ENCODE peak calls at places on chromosomes 3 and 15, in five cellular contexts. D, B, K, E and U are unnamed samples.

GRCh38 chr3:177448987-177449975 is 252.0 kb upstream of the TBL1XR1 start:
- DNase-seq in D (no peak), B (no peak), K (peak; percentile 44), E (no peak), U (no peak)

GRCh38 chr3:107994181-107994580 is 96.7 kb downstream of the CD47 start:
- DNase-seq in D (no peak), B (no peak), K (no peak), E (no peak), U (no peak)

GRCh38 chr3:72265250-72265649 is 480.3 kb upstream of the PROK2 start:
- DNase-seq in D (no peak), B (no peak), K (no peak), E (no peak), U (no peak)

GRCh38 chr3:66498718-66499611 is 1.9 kb downstream of the LRIG1 start:
- DNase-seq in D (no peak), B (peak; percentile 62), K (no peak), E (peak; percentile 78), U (no peak)

GRCh38 chr3:29695201-29695904 is 414.5 kb downstream of the RBMS3 start:
- DNase-seq in D (no peak), B (no peak), K (no peak), E (peak; percentile 73), U (no peak)

GRCh38 chr3:14933829-14934425 is 13.5 kb upstream of the NR2C2 start:
- DNase-seq in D (no peak), B (no peak), K (no peak), E (no peak), U (no peak)

GRCh38 chr3:24365168-24365567 is 129.5 kb downstream of the THRB start:
- DNase-seq in D (no peak), B (peak; percentile 57), K (peak; percentile 59), E (no peak), U (no peak)

GRCh38 chr3:31724681-31725080 is 192.0 kb downstream of the STT3B start:
- DNase-seq in D (no peak), B (peak; percentile 67), K (no peak), E (no peak), U (no peak)

GRCh38 chr15:64850778-64851502 is 9.2 kb downstream of the PLEKHO2 start:
- DNase-seq in D (no peak), B (no peak), K (no peak), E (peak; percentile 47), U (no peak)

GRCh38 chr3:8324727-8325126 is 176.9 kb upstream of the LMCD1 start:
- DNase-seq in D (no peak), B (peak; percentile 91), K (peak; percentile 62), E (no peak), U (no peak)

GRCh38 chr15:92500023-92500630 is 106.4 kb downstream of the ST8SIA2 start:
- DNase-seq in D (no peak), B (no peak), K (no peak), E (no peak), U (no peak)

GRCh38 chr15:70100495-70101331 is 3.0 kb upstream of the TLE3 start:
- DNase-seq in D (peak; percentile 76), B (peak; percentile 86), K (peak; percentile 60), E (peak; percentile 85), U (peak; percentile 82)

GRCh38 chr15:70098461-70099166 is 897 bp upstream of the TLE3 start:
- DNase-seq in D (peak; percentile 85), B (peak; percentile 89), K (peak; percentile 58), E (peak; percentile 85), U (peak; percentile 88)

GRCh38 chr15:70099966-70100494 is 2.3 kb upstream of the TLE3 start:
- DNase-seq in D (no peak), B (peak; percentile 30), K (no peak), E (no peak), U (no peak)

GRCh38 chr15:70098170-70098460 is 398 bp upstream of the TLE3 start:
- DNase-seq in D (no peak), B (no peak), K (no peak), E (no peak), U (no peak)

DNA sequence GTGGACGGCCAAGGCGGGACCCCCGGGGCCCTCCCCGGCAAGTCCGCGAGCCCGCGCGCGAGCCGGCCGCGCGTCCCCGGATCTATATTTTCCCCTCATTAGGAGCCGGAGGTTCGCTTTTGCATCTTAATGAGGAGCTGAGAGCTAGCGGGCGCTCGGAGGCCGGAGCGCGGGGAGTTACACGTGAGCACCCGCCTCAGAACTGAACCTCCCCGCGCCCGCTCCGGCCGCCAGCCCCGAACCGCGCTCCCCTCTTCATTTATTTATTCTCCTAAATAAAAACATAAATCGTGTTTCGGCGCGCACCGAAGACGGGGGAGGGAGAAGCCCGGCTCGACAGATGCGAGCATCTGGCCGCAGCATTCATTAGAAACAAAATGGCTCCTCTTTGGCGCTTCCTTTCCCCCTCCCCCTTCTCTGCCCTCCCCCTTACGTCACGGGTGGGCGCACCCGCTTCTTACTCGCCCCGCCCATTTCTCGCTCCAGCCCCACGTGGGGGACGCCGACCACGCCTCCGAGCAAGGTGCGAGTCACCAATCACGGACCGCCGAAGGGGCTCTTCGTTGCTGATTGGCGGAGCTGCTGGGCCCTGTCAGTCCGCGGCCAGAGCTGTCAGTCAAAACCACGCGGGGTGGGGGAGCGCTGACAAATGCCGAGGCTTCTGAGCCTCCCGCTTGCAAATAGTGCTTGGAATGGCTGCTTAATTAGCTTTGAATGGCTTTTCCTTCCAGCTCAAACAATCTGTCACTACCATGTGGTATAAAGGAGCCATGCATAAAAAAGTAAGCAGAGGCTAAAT is 1.6 kb upstream of the TLE3 start:
- DNase-seq in D (peak; percentile 100), B (peak; percentile 100), K (peak; percentile 100), E (peak; percentile 100), U (peak; percentile 100)
- TF ChIP-seq CTCF in D (no peak), B (no peak), K (no peak), E (no peak), U (no peak)

DNA sequence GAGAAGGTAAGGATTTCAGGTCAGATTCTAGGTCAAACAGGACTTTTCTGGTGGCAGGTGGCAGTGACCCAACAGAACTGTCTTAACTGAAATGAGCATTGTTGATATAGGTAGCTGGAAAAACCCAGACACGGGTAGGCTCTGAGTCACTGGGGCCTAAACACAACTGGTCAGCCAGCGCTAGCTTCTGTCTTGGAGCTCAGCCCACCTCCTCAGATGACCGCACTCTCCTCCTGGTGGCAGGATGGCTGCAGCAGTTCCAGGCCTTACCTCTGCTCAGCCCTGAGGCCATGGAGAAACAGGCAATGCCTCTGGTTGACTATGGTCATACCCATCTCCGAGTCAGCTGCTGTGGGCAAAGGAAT is 61.1 kb upstream of the GATA2 start:
- DNase-seq in D (no peak), B (peak; percentile 96), K (peak; percentile 45), E (peak; percentile 50), U (peak; percentile 53)
- TF ChIP-seq CTCF in D (no peak), B (peak; percentile 28), K (no peak), E (no peak), U (no peak)

DNA sequence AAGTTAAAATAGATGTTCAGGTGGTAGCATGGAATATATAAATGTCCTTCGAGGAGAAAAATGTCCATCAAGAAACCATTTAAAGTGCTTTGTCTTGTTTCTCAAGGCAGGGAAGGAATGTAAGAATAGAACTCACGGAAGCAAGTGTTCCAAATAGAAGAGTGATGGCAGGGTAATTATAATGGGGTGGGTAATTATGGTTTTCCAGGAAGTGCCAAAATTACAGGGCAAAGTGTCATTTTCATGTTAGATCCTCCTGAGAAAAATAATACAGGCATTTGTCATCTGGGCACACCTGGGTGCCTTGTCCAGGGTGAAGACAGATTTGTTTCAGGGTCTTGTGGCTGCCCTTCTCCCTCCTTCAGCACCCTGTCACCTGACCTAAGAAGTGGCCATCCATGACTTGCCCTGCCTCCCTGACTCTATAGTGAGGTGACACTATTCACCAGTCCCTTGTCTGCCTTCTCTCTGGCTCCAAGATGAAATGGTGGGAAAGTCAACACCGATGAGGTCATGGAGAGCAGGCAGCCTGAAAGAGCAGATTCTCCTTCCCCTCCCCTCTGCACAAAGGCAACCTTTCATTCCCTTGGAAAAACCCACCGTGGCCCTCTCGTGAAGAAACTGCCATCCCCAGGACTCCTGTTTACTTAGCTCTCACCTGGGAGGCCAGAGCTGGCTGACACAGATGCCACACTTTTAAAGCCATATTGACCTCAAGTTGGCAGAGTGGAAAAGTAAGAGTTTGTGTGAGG is 45.1 kb upstream of the AMOTL2 start:
- DNase-seq in D (no peak), B (no peak), K (peak; percentile 69), E (no peak), U (no peak)
- TF ChIP-seq CTCF in D (no peak), B (no peak), K (no peak), E (no peak), U (no peak)

GRCh38 chr3:1272541-1273265 is 179.9 kb downstream of the CNTN6 start:
- DNase-seq in D (no peak), B (no peak), K (no peak), E (no peak), U (no peak)

GRCh38 chr3:1269808-1270207 is 177.0 kb downstream of the CNTN6 start:
- DNase-seq in D (no peak), B (no peak), K (no peak), E (no peak), U (no peak)

GRCh38 chr3:1275495-1275894 is 182.7 kb downstream of the CNTN6 start:
- DNase-seq in D (no peak), B (no peak), K (peak; percentile 7), E (no peak), U (no peak)
- TF ChIP-seq CTCF in D (no peak), B (no peak), K (no peak), E (no peak), U (no peak)

DNA sequence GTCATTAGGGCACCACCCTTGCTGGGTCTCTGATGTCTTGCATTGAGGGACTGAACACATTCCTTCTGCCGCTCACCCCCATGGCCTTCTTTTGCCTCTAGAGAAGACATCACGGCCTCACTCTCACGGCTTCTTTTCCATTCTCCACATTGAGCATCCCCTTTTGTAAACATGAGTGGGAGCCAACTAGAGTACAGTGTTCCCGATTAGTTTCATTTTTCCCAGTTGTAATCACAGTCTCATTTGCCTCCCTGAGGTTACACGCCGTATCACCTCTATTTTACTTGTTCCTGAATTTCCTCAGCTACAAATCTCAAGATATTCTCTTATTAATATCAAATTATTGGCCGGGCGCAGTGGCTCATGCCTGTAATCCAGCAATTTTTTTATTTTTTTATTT is 17.5 kb downstream of the USP13 start:
- DNase-seq in D (no peak), B (no peak), K (no peak), E (no peak), U (no peak)
- TF ChIP-seq CTCF in D (no peak), B (no peak), K (no peak), E (no peak), U (no peak)

GRCh38 chr15:77507151-77507847 is 86.6 kb downstream of the HMG20A start:
- DNase-seq in D (peak; percentile 70), B (peak; percentile 85), K (peak; percentile 87), E (peak; percentile 74), U (no peak)

GRCh38 chr15:77507911-77508310 is 87.2 kb downstream of the HMG20A start:
- DNase-seq in D (no peak), B (peak; percentile 92), K (peak; percentile 81), E (peak; percentile 60), U (no peak)

GRCh38 chr15:77505556-77505955 is 84.9 kb downstream of the HMG20A start:
- DNase-seq in D (no peak), B (no peak), K (no peak), E (peak; percentile 38), U (no peak)

GRCh38 chr15:77504871-77505270 is 84.2 kb downstream of the HMG20A start:
- DNase-seq in D (no peak), B (no peak), K (no peak), E (peak; percentile 19), U (no peak)

GRCh38 chr15:77506311-77507150 is 85.8 kb downstream of the HMG20A start:
- DNase-seq in D (peak; percentile 63), B (peak; percentile 81), K (peak; percentile 71), E (peak; percentile 75), U (no peak)
- TF ChIP-seq CTCF in D (no peak), B (no peak), K (no peak), E (no peak), U (no peak)

GRCh38 chr15:40267670-40268069 is 15.2 kb downstream of the ANKRD63 start:
- DNase-seq in D (no peak), B (no peak), K (no peak), E (no peak), U (no peak)
- TF ChIP-seq CTCF in D (no peak), B (no peak), K (no peak), E (no peak), U (no peak)